ENCODE peak calls at places on chromosomes 6 and 20, in nine cellular contexts. M is endothelial cell, V is spleen, L is cardiac muscle cell, B is esophagus muscularis mucosa, K is PC-3, I is RWPE1, S is left lung, J is brain microvascular endothelial cell. E is an unnamed sample.

GRCh38 chr6:44271914-44272313 is 1.7 kb downstream of the TMEM151B start:
- DNase-seq in S (no peak), V (peak), J (no peak), L (no peak), I (no peak), B (no peak), K (no peak), M (no peak), E (no peak)

GRCh38 chr6:164911151-164911550 is 398.3 kb downstream of the C6orf118 start:
- DNase-seq in K (no peak), I (no peak), S (no peak), B (no peak), L (no peak), J (no peak), M (no peak), V (no peak), E (no peak)

GRCh38 chr6:169724554-169725269 is 412 bp upstream of the PHF10 start:
- DNase-seq in I (peak), L (no peak), M (peak), V (peak), K (peak), B (peak), S (peak), J (no peak), E (peak)

GRCh38 chr6:35238843-35239289 is 20.7 kb upstream of the ZNF76 start:
- DNase-seq in M (no peak), B (no peak), L (peak), S (no peak), K (no peak), I (no peak), V (peak), J (no peak), E (no peak)

GRCh38 chr6:44294832-44295791 is 18.0 kb downstream of the AARS2 start:
- DNase-seq in I (no peak), B (no peak), K (no peak), J (no peak), S (no peak), L (no peak), V (peak), M (no peak), E (no peak)

GRCh38 chr20:49395183-49395582 is 87.3 kb downstream of the KCNB1 start:
- DNase-seq in M (no peak), S (no peak), J (no peak), K (no peak), I (no peak), V (no peak), B (peak), L (no peak), E (no peak)

GRCh38 chr6:110560239-110561015 is 84.0 kb upstream of the SLC22A16 start:
- DNase-seq in I (no peak), S (no peak), L (no peak), B (no peak), V (no peak), M (no peak), J (no peak), K (no peak), E (no peak)

GRCh38 chr6:6494677-6495076 is 93.8 kb upstream of the LY86 start:
- DNase-seq in V (peak), I (peak), L (no peak), B (peak), K (peak), S (peak), J (no peak), M (peak), E (no peak)

GRCh38 chr6:37700266-37700973 is 2.7 kb upstream of the MDGA1 start:
- DNase-seq in K (no peak), V (no peak), B (no peak), S (no peak), M (no peak), I (no peak), J (no peak), L (no peak), E (no peak)

GRCh38 chr6:90922323-90922722 is 335.5 kb upstream of the MAP3K7 start:
- DNase-seq in B (no peak), I (no peak), V (no peak), S (no peak), K (no peak), J (no peak), L (no peak), M (no peak), E (no peak)

GRCh38 chr6:134663800-134664535 is 285.9 kb downstream of the ALDH8A1 start:
- DNase-seq in K (no peak), M (no peak), S (no peak), B (no peak), J (peak), I (no peak), V (no peak), L (no peak), E (no peak)

GRCh38 chr6:166423051-166423745 is 40.5 kb upstream of the MPC1 start:
- DNase-seq in B (no peak), I (no peak), K (no peak), J (no peak), V (no peak), M (no peak), S (no peak), L (no peak), E (no peak)

GRCh38 chr6:149861603-149862423 is 2.3 kb downstream of the LRP11 start:
- DNase-seq in B (no peak), J (no peak), V (no peak), M (no peak), K (no peak), I (no peak), S (no peak), L (no peak), E (no peak)

GRCh38 chr6:149859938-149860337 is 4.2 kb downstream of the LRP11 start:
- DNase-seq in S (no peak), B (no peak), V (no peak), M (no peak), J (no peak), L (no peak), K (no peak), I (no peak), E (no peak)

GRCh38 chr6:149859368-149859767 is 4.8 kb downstream of the LRP11 start:
- DNase-seq in I (no peak), S (no peak), L (peak), V (no peak), J (peak), M (no peak), K (no peak), B (no peak), E (no peak)

GRCh38 chr6:149860513-149860833 is 3.7 kb downstream of the LRP11 start:
- DNase-seq in B (no peak), V (no peak), M (no peak), I (no peak), L (no peak), K (no peak), J (no peak), S (no peak), E (no peak)

DNA sequence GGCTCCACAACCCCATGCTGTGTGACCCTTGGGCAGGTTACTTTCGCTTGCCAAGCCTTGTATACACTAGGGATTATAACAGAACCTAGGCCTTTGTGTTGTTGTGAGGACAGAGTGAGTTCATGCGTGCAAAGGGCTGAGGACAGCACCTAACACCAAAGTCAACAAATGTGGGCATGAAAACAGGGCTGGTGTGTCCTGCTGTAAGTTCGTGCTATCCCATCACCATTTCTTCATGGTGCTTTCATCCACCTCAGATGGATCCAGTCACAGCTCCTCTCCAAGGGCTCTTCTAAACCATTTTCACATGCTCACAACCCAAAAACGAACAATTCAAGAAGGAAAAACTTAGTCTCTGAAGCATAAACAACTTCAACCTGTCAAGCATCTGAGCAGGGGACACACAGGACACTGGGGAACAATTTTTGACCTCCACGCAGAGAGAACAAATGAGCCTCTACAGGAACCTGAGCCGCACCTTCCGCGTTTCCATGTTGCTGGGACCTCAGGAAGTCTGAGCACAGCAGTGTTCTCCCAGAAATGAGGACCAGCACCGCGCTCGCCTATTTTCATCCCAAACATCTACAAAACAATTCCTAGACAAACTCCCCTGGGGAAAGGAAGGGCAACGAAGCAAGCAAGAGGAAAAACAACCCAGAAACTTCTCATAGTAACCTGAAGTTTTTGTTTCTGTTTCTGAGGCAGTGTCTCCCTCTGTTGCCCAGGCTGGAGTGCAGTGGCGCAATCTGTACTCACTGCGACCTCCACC is 3.1 kb downstream of the LRP11 start:
- DNase-seq in V (no peak), J (no peak), B (no peak), M (no peak), S (no peak), L (no peak), K (no peak), I (no peak), E (no peak)
- TF ChIP-seq CTCF in V (no peak), J (peak), B (no peak), M (no peak), S (no peak), L (no peak), K (peak), I (no peak), E (peak)

DNA sequence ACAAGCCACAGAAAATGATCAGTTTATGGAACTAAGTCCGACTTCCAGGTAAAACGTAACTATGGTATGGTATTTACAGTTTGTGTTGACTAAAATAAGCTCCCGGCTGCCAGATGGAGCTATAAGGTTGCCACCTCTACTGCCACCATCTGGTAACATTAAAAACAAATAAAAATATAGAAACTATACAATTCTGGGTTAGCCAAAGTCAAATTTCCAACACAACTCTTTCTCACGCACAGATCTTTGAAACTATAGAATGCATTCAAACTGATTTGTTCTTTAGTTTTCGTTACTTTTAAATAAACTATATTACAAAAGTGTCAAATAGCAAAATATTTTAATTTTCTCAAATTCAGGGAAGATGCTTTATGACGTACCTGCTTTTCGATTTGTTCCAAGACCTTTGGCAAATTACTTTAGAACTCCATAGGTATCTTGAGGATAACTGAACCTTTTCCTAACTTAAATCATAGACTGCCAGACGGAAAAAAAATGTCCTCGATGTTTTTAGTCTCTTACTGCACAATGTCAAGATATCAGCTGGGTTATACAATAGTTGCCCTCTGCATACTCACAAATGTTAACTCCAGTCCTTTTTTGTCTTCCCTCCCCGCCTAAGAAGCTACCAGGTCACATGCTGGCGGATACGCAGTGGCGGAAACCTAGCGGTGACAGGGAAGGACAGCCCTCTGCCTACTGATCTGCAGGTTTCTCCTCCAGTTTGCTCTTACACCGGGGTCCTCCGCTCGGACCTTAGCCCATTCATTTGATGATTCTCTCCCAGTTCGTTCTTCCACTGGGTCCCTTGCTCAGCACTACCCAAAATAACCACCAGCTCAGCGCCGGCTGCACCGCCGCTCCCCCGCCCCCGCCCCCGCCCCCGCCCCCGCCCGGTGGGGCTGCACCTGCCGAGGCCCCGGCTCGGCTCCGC is 888 bp downstream of the SLC17A5 start:
- DNase-seq in L (peak), M (peak), I (peak), K (peak), J (peak), B (no peak), V (peak), S (peak), E (peak)
- TF ChIP-seq CTCF in L (peak), M (no peak), I (peak), K (peak), J (peak), B (no peak), V (peak), S (peak), E (peak)

GRCh38 chr20:44849712-44850111 is 35.8 kb upstream of the YWHAB start:
- DNase-seq in B (peak), I (peak), M (no peak), V (no peak), J (no peak), S (no peak), L (no peak), K (no peak), E (no peak)
- TF ChIP-seq CTCF in B (no peak), I (no peak), M (no peak), V (no peak), J (no peak), S (no peak), L (no peak), K (peak), E (no peak)

GRCh38 chr6:20879526-20879925 is 345.3 kb downstream of the CDKAL1 start:
- DNase-seq in K (no peak), B (no peak), L (peak), M (peak), V (no peak), J (no peak), I (no peak), S (no peak), E (no peak)

GRCh38 chr6:20876016-20876415 is 341.8 kb downstream of the CDKAL1 start:
- DNase-seq in I (no peak), M (no peak), V (no peak), K (peak), L (peak), J (peak), S (no peak), B (no peak), E (no peak)

GRCh38 chr6:20879121-20879520 is 344.9 kb downstream of the CDKAL1 start:
- DNase-seq in K (no peak), J (no peak), I (no peak), L (no peak), M (no peak), S (no peak), B (no peak), V (no peak), E (no peak)

GRCh38 chr6:20875369-20875963 is 341.2 kb downstream of the CDKAL1 start:
- DNase-seq in I (peak), S (no peak), L (peak), K (peak), V (no peak), M (peak), B (no peak), J (peak), E (no peak)

GRCh38 chr6:20877008-20877937 is 343.0 kb downstream of the CDKAL1 start:
- DNase-seq in S (no peak), K (peak), L (peak), I (peak), M (no peak), B (no peak), J (peak), V (no peak), E (no peak)
- TF ChIP-seq CTCF in S (no peak), K (no peak), L (no peak), I (no peak), M (no peak), B (no peak), J (no peak), V (no peak), E (no peak)

GRCh38 chr6:113876654-113877053 is 19.5 kb downstream of the MARCKS start:
- DNase-seq in M (no peak), B (no peak), I (no peak), J (no peak), L (no peak), V (no peak), K (no peak), S (no peak), E (no peak)
- TF ChIP-seq CTCF in M (peak), B (no peak), I (no peak), J (peak), L (no peak), V (no peak), K (no peak), S (no peak), E (no peak)

DNA sequence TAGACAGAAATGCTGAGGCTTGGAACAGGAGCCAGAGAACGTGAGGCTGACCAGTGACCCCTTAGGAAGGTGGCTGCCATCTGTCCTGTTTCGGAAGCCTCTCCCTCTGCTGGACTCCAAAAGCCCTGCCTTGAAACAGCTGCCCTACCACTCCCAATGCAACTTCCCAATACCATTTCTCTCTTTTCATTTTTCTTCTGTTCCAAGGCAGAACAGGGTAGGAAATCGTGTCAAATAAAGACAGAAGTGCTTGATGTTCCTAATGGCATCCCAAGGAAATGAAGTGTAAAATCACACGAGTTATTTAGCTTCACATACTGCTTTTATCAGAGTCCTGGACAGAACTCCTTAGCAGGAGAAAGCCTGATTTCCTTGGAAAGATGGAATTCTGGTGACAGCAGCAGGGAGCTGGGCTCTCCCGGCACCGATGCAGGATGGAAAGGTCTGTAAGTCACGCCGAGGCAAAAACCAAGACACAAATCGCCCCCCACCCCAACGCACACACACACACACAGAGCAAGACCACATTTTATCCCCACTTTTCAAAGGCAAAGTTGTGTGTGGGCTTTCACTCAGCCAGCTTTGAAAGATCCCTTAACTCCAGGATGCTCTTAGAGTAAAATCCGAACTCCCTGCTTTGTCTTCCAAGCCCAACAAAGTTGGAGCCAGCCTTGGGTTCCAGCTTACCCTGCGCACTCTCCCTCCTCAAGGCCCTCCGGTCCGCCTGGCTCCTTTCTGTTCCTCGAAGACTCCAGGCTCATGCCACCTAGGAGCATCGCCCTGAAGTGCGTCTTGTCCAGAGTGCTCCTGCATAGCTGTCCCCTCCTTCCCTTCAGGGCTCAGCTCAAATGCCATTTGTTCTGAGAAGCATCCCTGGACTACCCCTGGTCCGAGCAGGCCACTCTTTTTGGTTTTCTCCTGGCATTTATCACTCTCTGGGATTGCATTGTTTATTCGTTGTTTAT is 11.6 kb upstream of the STX16 start:
- DNase-seq in K (no peak), I (no peak), B (no peak), L (no peak), S (no peak), M (no peak), J (no peak), V (no peak), E (peak)
- TF ChIP-seq CTCF in K (no peak), I (no peak), B (no peak), L (no peak), S (no peak), M (no peak), J (peak), V (no peak), E (no peak)

DNA sequence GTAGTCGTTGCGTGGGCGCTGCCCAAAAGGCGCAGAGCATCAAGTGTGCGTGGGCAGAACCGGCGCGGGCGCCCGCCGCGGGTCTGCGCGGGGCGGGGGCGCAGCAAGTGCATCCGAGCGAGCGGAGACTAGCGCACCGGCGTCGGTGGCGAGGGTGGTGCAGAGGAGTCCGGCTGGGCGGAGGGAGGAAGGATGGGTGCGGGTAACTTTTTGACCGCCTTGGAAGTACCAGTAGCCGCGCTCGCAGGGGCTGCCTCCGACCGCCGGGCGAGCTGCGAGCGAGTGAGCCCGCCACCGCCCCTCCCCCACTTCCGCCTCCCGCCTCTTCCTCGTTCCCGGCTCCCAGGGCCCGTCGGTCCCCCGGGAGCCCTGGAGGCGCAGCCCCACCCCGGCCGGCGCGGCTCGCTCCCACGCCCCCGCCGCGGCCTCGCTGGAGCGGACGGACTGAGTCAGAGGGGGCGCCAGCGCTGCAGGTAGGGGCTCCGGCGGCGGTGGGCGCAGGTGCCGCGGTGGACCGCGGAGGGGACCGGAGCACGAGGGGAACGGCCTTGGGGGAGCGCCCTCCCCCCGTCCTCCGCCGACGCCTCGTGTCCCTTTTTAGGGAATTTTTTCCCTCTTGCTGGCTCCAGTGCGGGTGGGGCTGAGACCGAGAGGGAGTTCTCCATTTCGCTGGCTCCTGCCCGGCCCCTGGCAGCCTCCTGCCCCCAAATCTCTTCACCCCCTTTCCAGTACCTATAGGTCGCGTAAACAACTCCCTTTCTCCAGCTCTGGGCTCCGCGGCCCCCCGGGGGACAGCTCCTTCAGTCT is 1.6 kb upstream of the DBNDD2 start:
- DNase-seq in B (no peak), K (peak), L (peak), M (peak), J (no peak), I (peak), V (peak), S (peak), E (no peak)
- TF ChIP-seq CTCF in B (no peak), K (peak), L (no peak), M (no peak), J (no peak), I (no peak), V (no peak), S (no peak), E (no peak)

GRCh38 chr20:53693265-53693871 is 99.7 kb upstream of the ZNF217 start:
- DNase-seq in S (no peak), K (no peak), I (no peak), J (no peak), V (peak), L (no peak), B (no peak), M (no peak), E (no peak)

GRCh38 chr20:53698321-53698978 is 104.8 kb upstream of the ZNF217 start:
- DNase-seq in M (no peak), J (no peak), L (no peak), I (no peak), K (no peak), V (peak), B (no peak), S (no peak), E (no peak)

GRCh38 chr20:53702617-53703016 is 109.0 kb upstream of the ZNF217 start:
- DNase-seq in V (peak), L (no peak), K (no peak), S (no peak), I (no peak), J (no peak), B (no peak), M (no peak), E (no peak)

GRCh38 chr20:53695797-53696527 is 102.3 kb upstream of the ZNF217 start:
- DNase-seq in V (peak), I (no peak), K (no peak), M (no peak), B (no peak), L (no peak), J (no peak), S (no peak), E (no peak)

GRCh38 chr20:53699085-53699717 is 105.6 kb upstream of the ZNF217 start:
- DNase-seq in V (no peak), I (no peak), B (no peak), S (no peak), J (no peak), L (no peak), M (no peak), K (no peak), E (no peak)
- TF ChIP-seq CTCF in V (no peak), I (no peak), B (no peak), S (no peak), J (no peak), L (no peak), M (no peak), K (no peak), E (no peak)

GRCh38 chr6:155832596-155832995 is 377.0 kb upstream of the NOX3 start:
- DNase-seq in L (peak), J (peak), B (no peak), K (peak), S (no peak), M (no peak), I (no peak), V (no peak), E (no peak)
- TF ChIP-seq CTCF in L (no peak), J (peak), B (no peak), K (peak), S (no peak), M (no peak), I (no peak), V (no peak), E (no peak)